ENCODE peak calls at places on chromosomes 16 and 17, in four cellular contexts. B is WTC11, Z is K562, K is GM12878. U is an unnamed sample.

GRCh38 chr16:53745126-53745525 is 41.2 kb downstream of the FTO start:
- DNase-seq in B (no peak), Z (no peak), K (no peak), U (no peak)

GRCh38 chr17:73347355-73347754 is 35.6 kb upstream of the CDC42EP4 start:
- DNase-seq in B (no peak), Z (no peak), K (no peak), U (no peak)

GRCh38 chr16:7334801-7335560 is 2.3 kb downstream of the RBFOX1 start:
- DNase-seq in B (no peak), Z (no peak), K (no peak), U (no peak)

GRCh38 chr17:19716108-19717030 is at the start of gene SLC47A2:
- DNase-seq in B (no peak), Z (no peak), K (no peak), U (no peak)

GRCh38 chr17:62592305-62593099 is 35.0 kb upstream of the MRC2 start:
- DNase-seq in B (no peak), Z (no peak), K (no peak), U (no peak)

GRCh38 chr17:68074279-68074678 is 38.7 kb downstream of the KPNA2 start:
- DNase-seq in B (no peak), Z (no peak), K (no peak), U (no peak)

GRCh38 chr16:66026211-66026610 is 340.3 kb upstream of the CDH5 start:
- DNase-seq in B (peak; percentile 52), Z (peak; percentile 9), K (no peak), U (no peak)

GRCh38 chr17:43315858-43316521 is 82.2 kb upstream of the RNU2-1 start:
- DNase-seq in B (no peak), Z (no peak), K (no peak), U (no peak)

GRCh38 chr17:59890720-59891119 is 2.0 kb downstream of the TUBD1 start:
- DNase-seq in B (no peak), Z (peak; percentile 20), K (no peak), U (peak; percentile 61)
- TF ChIP-seq CREM in B (no peak), Z (no peak), K (no peak), U (no peak)

GRCh38 chr16:89918453-89919347 is at the start of gene MC1R:
- DNase-seq in B (peak; percentile 48), Z (peak; percentile 80), K (no peak), U (peak; percentile 88)
- TF ChIP-seq CREM in B (no peak), Z (peak; percentile 31), K (no peak), U (no peak)

GRCh38 chr17:54901230-54901847 is 687 bp downstream of the TOM1L1 start:
- DNase-seq in B (no peak), Z (peak; percentile 21), K (no peak), U (peak; percentile 16)
- TF ChIP-seq CREM in B (no peak), Z (no peak), K (no peak), U (no peak)

GRCh38 chr16:79627092-79627491 is 26.6 kb upstream of the MAF start:
- DNase-seq in B (no peak), Z (no peak), K (no peak), U (no peak)

GRCh38 chr16:79625738-79626137 is 25.2 kb upstream of the MAF start:
- DNase-seq in B (no peak), Z (no peak), K (no peak), U (no peak)

GRCh38 chr16:79629003-79629402 is 28.5 kb upstream of the MAF start:
- DNase-seq in B (no peak), Z (no peak), K (no peak), U (no peak)

GRCh38 chr16:79632289-79632688 is 31.8 kb upstream of the MAF start:
- DNase-seq in B (no peak), Z (no peak), K (no peak), U (no peak)

GRCh38 chr16:79628501-79628975 is 28.0 kb upstream of the MAF start:
- DNase-seq in B (no peak), Z (no peak), K (peak; percentile 20), U (no peak)
- TF ChIP-seq CREM in B (no peak), Z (no peak), K (no peak), U (no peak)

GRCh38 chr16:77967054-77968035 is 55.0 kb upstream of the CLEC3A start:
- DNase-seq in B (peak; percentile 23), Z (no peak), K (no peak), U (no peak)
- TF ChIP-seq CREM in B (peak; percentile 33), Z (no peak), K (no peak), U (no peak)

GRCh38 chr17:28948873-28949184 is 2.5 kb downstream of the PHF12 start:
- DNase-seq in B (no peak), Z (no peak), K (no peak), U (no peak)
- TF ChIP-seq CREM in B (no peak), Z (no peak), K (no peak), U (no peak)

DNA sequence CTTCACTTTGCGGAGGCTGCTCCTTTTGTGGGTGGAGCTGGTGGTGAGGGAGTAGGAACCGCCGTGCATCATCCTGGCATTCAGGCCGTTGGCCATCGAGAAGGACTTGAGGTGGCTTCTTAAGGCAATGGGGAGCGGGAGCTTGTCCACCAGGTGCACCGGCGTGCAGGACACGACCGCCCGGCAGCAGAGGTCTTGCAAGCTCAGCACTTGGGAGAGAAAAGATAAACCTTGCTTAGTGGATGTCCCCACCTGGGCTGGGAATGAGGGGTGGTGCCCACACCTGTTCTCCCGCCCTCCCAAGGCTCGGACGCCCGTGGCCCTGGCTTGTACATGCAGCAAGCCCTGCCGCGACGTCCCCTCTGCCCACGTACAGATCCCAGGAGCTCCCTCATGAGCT is 9.7 kb upstream of the WDR45B start:
- DNase-seq in B (no peak), Z (no peak), K (no peak), U (no peak)
- TF ChIP-seq CREM in B (no peak), Z (no peak), K (no peak), U (no peak)

U was measured in HepG2.